ENCODE peak calls at places on chromosomes 3 and 15, in five cellular contexts. Z, G, V, N and A are unnamed samples.

GRCh38 chr3:12853803-12854202 is 12.4 kb upstream of the RPL32 start:
- DNase-seq in N (no peak), G (no peak), V (no peak), Z (no peak), A (no peak)

GRCh38 chr3:100125539-100125938 is 11.2 kb upstream of the FILIP1L start:
- DNase-seq in G (no peak), N (no peak), V (peak; percentile 28), Z (no peak), A (no peak)

GRCh38 chr15:74540135-74540760 is 772 bp upstream of the ARID3B start:
- DNase-seq in G (peak; percentile 6), V (peak; percentile 60), N (no peak), Z (no peak), A (no peak)

GRCh38 chr15:82183121-82184031 is 79.2 kb downstream of the EFL1 start:
- DNase-seq in V (peak; percentile 96), Z (no peak), G (no peak), N (no peak), A (no peak)

GRCh38 chr15:83993591-83993990 is 242.0 kb upstream of the GOLGA6L4 start:
- DNase-seq in N (no peak), Z (no peak), G (no peak), V (no peak), A (no peak)

GRCh38 chr15:72086010-72086697 is 31.8 kb downstream of the MYO9A start:
- DNase-seq in V (no peak), N (peak; percentile 11), Z (peak; percentile 61), G (no peak), A (peak; percentile 55)

GRCh38 chr15:35256555-35256954 is 171.5 kb upstream of the NANOGP8 start:
- DNase-seq in V (peak; percentile 60), N (no peak), Z (no peak), G (no peak), A (no peak)

GRCh38 chr3:42447481-42447880 is 37.1 kb upstream of the LYZL4 start:
- DNase-seq in G (no peak), N (no peak), V (no peak), Z (no peak), A (no peak)

GRCh38 chr3:127777332-127777731 is 45.0 kb downstream of the MGLL start:
- DNase-seq in N (no peak), G (no peak), Z (no peak), V (no peak), A (no peak)

GRCh38 chr15:34436126-34436955 is 1.3 kb downstream of the GOLGA8A start:
- DNase-seq in N (no peak), G (no peak), V (no peak), Z (no peak), A (no peak)

GRCh38 chr15:57377478-57377847 is 1.2 kb downstream of the CGNL1 start:
- DNase-seq in V (no peak), N (no peak), Z (no peak), G (no peak), A (no peak)

GRCh38 chr3:44454258-44454657 is 23.2 kb downstream of the ZNF445 start:
- DNase-seq in G (no peak), Z (no peak), N (no peak), V (no peak), A (no peak)

GRCh38 chr3:73207946-73208345 is 146.5 kb downstream of the EBLN2 start:
- DNase-seq in G (no peak), N (no peak), V (no peak), Z (no peak), A (no peak)

GRCh38 chr3:13571264-13571663 is 22.3 kb downstream of the FBLN2 start:
- DNase-seq in V (no peak), Z (no peak), N (no peak), G (no peak), A (no peak)

GRCh38 chr3:50102558-50102957 is 13.8 kb downstream of the RBM5 start:
- DNase-seq in G (no peak), Z (no peak), N (no peak), V (no peak), A (no peak)

GRCh38 chr3:155594836-155595235 is 150.0 kb downstream of the PLCH1 start:
- DNase-seq in V (no peak), Z (no peak), G (no peak), N (no peak), A (no peak)

GRCh38 chr3:158660711-158661110 is 11.7 kb downstream of the LXN start:
- DNase-seq in V (peak; percentile 24), Z (no peak), N (no peak), G (no peak), A (no peak)

GRCh38 chr15:77186518-77187095 is 115.7 kb upstream of the TSPAN3 start:
- DNase-seq in V (peak; percentile 47), N (no peak), Z (no peak), G (no peak), A (no peak)

GRCh38 chr15:70273808-70274207 is 176.1 kb upstream of the TLE3 start:
- DNase-seq in V (no peak), Z (no peak), G (no peak), N (no peak), A (no peak)

GRCh38 chr15:58103482-58103881 is 34.7 kb upstream of the AQP9 start:
- DNase-seq in V (no peak), Z (no peak), G (no peak), N (no peak), A (no peak)

GRCh38 chr3:184481924-184482671 is 79.5 kb upstream of the EPHB3 start:
- DNase-seq in G (no peak), N (no peak), Z (no peak), V (no peak), A (no peak)

GRCh38 chr15:68875377-68876116 is 54.8 kb upstream of the SPESP1 start:
- DNase-seq in G (peak; percentile 97), N (peak; percentile 87), Z (peak; percentile 94), V (peak; percentile 88), A (peak; percentile 95)

GRCh38 chr3:187979543-187979942 is 174.4 kb upstream of the LPP start:
- DNase-seq in Z (no peak), G (no peak), N (no peak), V (no peak), A (no peak)

GRCh38 chr3:187978433-187979011 is 175.4 kb upstream of the LPP start:
- DNase-seq in G (no peak), V (peak; percentile 43), Z (no peak), N (no peak), A (no peak)

GRCh38 chr3:187976361-187976900 is 177.5 kb upstream of the LPP start:
- DNase-seq in N (no peak), V (no peak), Z (no peak), G (no peak), A (no peak)

GRCh38 chr3:187975571-187976360 is 178.2 kb upstream of the LPP start:
- DNase-seq in G (peak; percentile 74), V (no peak), N (no peak), Z (no peak), A (no peak)

DNA sequence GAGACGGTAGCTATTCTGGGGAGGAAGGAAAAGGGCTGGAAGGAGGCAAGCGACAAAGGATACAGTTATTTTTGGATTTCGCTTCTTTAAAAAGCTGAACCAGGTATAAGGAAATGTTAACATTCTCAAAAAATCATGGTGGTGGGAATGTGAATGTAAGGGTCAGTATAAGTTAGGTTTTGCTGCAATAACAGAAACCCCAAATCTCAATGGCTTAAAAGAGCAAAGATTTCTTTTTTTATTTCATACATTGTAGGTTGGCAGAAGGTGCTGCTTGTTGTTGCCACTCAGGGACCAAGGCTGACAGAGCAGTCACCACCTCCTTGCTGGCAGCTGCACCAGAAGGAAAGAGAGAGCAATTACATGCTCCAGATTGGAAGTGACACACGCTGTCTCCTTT is 176.3 kb upstream of the LPP start:
- DNase-seq in V (no peak), Z (no peak), N (no peak), G (no peak), A (no peak)
- H3K4me1 ChIP-seq in V (no peaks in the 10 kb centered on the region), Z (no peaks in the 10 kb centered on the region), N (no peaks in the 10 kb centered on the region), G (no peaks in the 10 kb centered on the region), A (no peaks in the 10 kb centered on the region)

GRCh38 chr3:179321585-179322322 is 1.1 kb upstream of the ZNF639 start:
- DNase-seq in V (peak; percentile 63), N (no peak), G (peak; percentile 64), Z (peak; percentile 25), A (no peak)

GRCh38 chr3:179324270-179324754 is 1.5 kb downstream of the ZNF639 start:
- DNase-seq in Z (no peak), G (no peak), V (peak; percentile 65), N (no peak), A (no peak)

GRCh38 chr3:179323197-179323901 is 518 bp downstream of the ZNF639 start:
- DNase-seq in N (peak; percentile 77), G (peak; percentile 64), V (peak; percentile 70), Z (peak; percentile 69), A (peak; percentile 65)

GRCh38 chr3:179318876-179319275 is 4.0 kb upstream of the ZNF639 start:
- DNase-seq in V (no peak), N (no peak), Z (no peak), G (no peak), A (no peak)

DNA sequence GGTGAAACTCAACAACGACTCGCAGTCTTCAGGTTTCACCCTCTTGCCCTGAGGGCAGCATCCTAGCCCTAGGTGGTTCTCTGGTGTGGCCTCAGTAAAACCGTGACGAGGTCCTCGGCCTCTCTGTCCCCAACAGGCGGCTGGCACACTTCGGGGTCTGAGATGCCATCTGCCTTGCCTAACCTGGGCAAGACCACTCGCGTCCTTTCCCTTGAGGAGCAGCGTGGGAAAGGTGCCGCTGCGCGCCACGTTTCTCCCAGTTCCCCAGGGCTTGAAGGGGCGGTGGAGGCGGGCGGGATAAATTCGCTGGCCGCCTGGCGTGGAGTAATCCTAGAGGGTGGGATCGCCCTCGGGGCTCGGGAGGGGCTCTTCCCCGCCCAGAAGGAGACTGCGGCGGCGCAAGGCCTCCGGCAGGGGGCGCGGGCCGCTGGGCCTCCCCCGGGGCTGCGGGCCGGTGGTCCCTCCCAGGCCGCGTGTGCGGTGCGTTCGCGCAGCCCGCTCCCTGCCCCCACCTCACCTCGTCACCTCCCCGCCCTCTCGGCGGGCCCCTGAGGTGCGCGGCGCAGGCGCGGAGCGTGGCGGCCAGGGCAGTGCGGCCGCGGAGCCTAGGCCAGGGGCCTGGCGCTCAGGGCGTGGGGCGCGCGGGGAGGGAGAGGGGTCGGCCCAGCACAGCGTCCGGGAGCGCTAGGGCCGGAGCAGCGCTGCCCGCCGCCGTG is at the start of gene ZNF639:
- DNase-seq in G (peak; percentile 48), Z (peak; percentile 83), V (peak; percentile 82), N (peak; percentile 85), A (peak; percentile 77)
- TF ChIP-seq POLR2A in G (peak; percentile 80), Z (no peak), V (peak; percentile 77), N (no peak), A (no peak)

GRCh38 chr3:52195823-52196331 is 2.1 kb upstream of the ALAS1 start:
- DNase-seq in G (peak; percentile 60), N (no peak), Z (peak; percentile 24), V (peak; percentile 75), A (no peak)

GRCh38 chr3:52196977-52197376 is 983 bp upstream of the ALAS1 start:
- DNase-seq in G (no peak), N (no peak), V (no peak), Z (peak; percentile 90), A (peak; percentile 89)

GRCh38 chr3:52194541-52195296 is 3.2 kb upstream of the ALAS1 start:
- DNase-seq in V (peak; percentile 72), Z (peak; percentile 69), N (no peak), G (no peak), A (peak; percentile 79)

GRCh38 chr3:52193059-52193458 is 4.9 kb upstream of the ALAS1 start:
- DNase-seq in G (no peak), Z (peak; percentile 29), V (peak; percentile 44), N (no peak), A (no peak)

GRCh38 chr3:52195297-52195597 is 2.7 kb upstream of the ALAS1 start:
- DNase-seq in V (no peak), N (no peak), G (no peak), Z (no peak), A (no peak)
- H3K4me1 ChIP-seq in V (peaks cover 45% of the 10 kb centered on the region), N (peaks cover 21% of the 10 kb centered on the region), G (peaks cover 38% of the 10 kb centered on the region), Z (peaks cover 33% of the 10 kb centered on the region), A (peaks cover 74% of the 10 kb centered on the region)

GRCh38 chr15:91863621-91864255 is 10.2 kb downstream of the SLCO3A1 start:
- DNase-seq in N (no peak), V (no peak), Z (no peak), G (no peak), A (no peak)
- TF ChIP-seq POLR2A in N (no peak), V (no peak), Z (no peak), G (no peak), A (no peak)